ENCODE peak calls at places on chromosomes 6 and 20, in seven cellular contexts. G is GM23248, N is hypothalamus, R is HuH-7.5, M is EH, J is neuronal stem cell, F is fibroblast of mammary gland. P is an unnamed sample.

GRCh38 chr6:24458937-24459336 is 30.4 kb downstream of the GPLD1 start:
- DNase-seq in G (no peak), N (no peak), R (no peak), M (no peak), J (no peak), F (peak), P (no peak)

GRCh38 chr20:25676164-25676809 is 20.4 kb downstream of the ZNF337 start:
- DNase-seq in G (peak), N (no peak), R (no peak), M (peak), J (no peak), F (peak), P (no peak)

GRCh38 chr6:82298012-82298411 is 50.5 kb upstream of the IBTK start:
- DNase-seq in G (peak), N (no peak), R (no peak), M (peak), J (no peak), F (peak), P (no peak)

GRCh38 chr6:169566961-169567360 is 134.9 kb downstream of the WDR27 start:
- DNase-seq in G (no peak), N (no peak), R (no peak), M (no peak), J (no peak), F (no peak), P (no peak)

GRCh38 chr6:6678811-6679210 is 90.3 kb downstream of the LY86 start:
- DNase-seq in G (no peak), N (no peak), R (no peak), M (no peak), J (no peak), F (no peak), P (no peak)

GRCh38 chr20:25006431-25007167 is 14.0 kb upstream of the APMAP start:
- DNase-seq in G (no peak), N (no peak), R (no peak), M (no peak), J (no peak), F (no peak), P (no peak)

GRCh38 chr20:52533401-52533800 is 341.8 kb upstream of the ZFP64 start:
- DNase-seq in G (no peak), N (no peak), R (no peak), M (no peak), J (no peak), F (no peak), P (no peak)

GRCh38 chr20:14996883-14997672 is 659.7 kb upstream of the FLRT3 start:
- DNase-seq in G (peak), N (no peak), R (no peak), M (peak), J (no peak), F (peak), P (no peak)

GRCh38 chr6:158185729-158186456 is 17.7 kb downstream of the GTF2H5 start:
- DNase-seq in G (peak), N (no peak), R (no peak), M (peak), J (no peak), F (peak), P (peak)

GRCh38 chr6:82396964-82397761 is 33.5 kb downstream of the TPBG start:
- DNase-seq in G (peak), N (no peak), R (no peak), M (peak), J (no peak), F (peak), P (peak)

GRCh38 chr6:148657053-148657452 is 89.8 kb upstream of the UST start:
- DNase-seq in G (peak), N (no peak), R (no peak), M (peak), J (no peak), F (peak), P (peak)

GRCh38 chr20:32359633-32360332 is 1.7 kb downstream of the ASXL1 start:
- DNase-seq in G (peak), N (no peak), R (no peak), M (peak), J (no peak), F (no peak), P (peak)

GRCh38 chr20:51624157-51624731 is 81.7 kb upstream of the NFATC2 start:
- DNase-seq in G (peak), N (no peak), R (peak), M (peak), J (peak), F (peak), P (peak)

GRCh38 chr6:113433506-113433991 is 423.6 kb upstream of the MARCKS start:
- DNase-seq in G (peak), N (no peak), R (no peak), M (peak), J (no peak), F (peak), P (peak)

GRCh38 chr20:45860573-45861011 is 3.2 kb downstream of the ZSWIM3 start:
- DNase-seq in G (no peak), N (no peak), R (no peak), M (no peak), J (no peak), F (peak), P (no peak)

GRCh38 chr6:41695825-41696224 is 39.6 kb downstream of the TFEB start:
- DNase-seq in G (no peak), N (no peak), R (no peak), M (no peak), J (no peak), F (no peak), P (no peak)

GRCh38 chr6:110654096-110654820 is 161.0 kb downstream of the CDK19 start:
- DNase-seq in G (peak), N (no peak), R (peak), M (peak), J (no peak), F (peak), P (no peak)

GRCh38 chr6:163955752-163956151 is 541.2 kb downstream of the QKI start:
- DNase-seq in G (no peak), N (no peak), R (no peak), M (no peak), J (no peak), F (no peak), P (no peak)

GRCh38 chr6:126086560-126086959 is 100.2 kb downstream of the TRMT11 start:
- DNase-seq in G (no peak), N (no peak), R (no peak), M (no peak), J (no peak), F (no peak), P (no peak)

GRCh38 chr6:66421570-66421969 is 714.5 kb upstream of the EYS start:
- DNase-seq in G (no peak), N (no peak), R (no peak), M (no peak), J (no peak), F (no peak), P (no peak)

GRCh38 chr20:22379472-22379871 is 204.9 kb downstream of the FOXA2 start:
- DNase-seq in G (peak), N (no peak), R (no peak), M (no peak), J (no peak), F (peak), P (no peak)

GRCh38 chr6:111276736-111277135 is 189.4 kb downstream of the SLC16A10 start:
- DNase-seq in G (no peak), N (no peak), R (no peak), M (no peak), J (no peak), F (no peak), P (no peak)